ENCODE peak calls at places on chromosomes 2 and 18, in five cellular contexts. O, I, T, K and Z are unnamed samples. For H3K27me3, the result is how much of the 10 kb centered on the place peaks cover.

GRCh38 chr2:23293063-23293462 is 91.9 kb upstream of the KLHL29 start:
- DNase-seq in O (no peak), I (peak), T (no peak), K (no peak), Z (no peak)

GRCh38 chr18:45103319-45104070 is 422.8 kb downstream of the SETBP1 start:
- DNase-seq in O (no peak), I (no peak), T (no peak), K (no peak), Z (no peak)

GRCh38 chr2:240646061-240646899 is 21.0 kb downstream of the GPR35 start:
- DNase-seq in O (peak), I (no peak), T (no peak), K (peak), Z (no peak)

GRCh38 chr2:75022516-75022915 is 64.1 kb downstream of the POLE4 start:
- DNase-seq in O (no peak), I (peak), T (no peak), K (no peak), Z (no peak)

GRCh38 chr2:204452464-204453023 is 92.7 kb upstream of the PARD3B start:
- DNase-seq in O (peak), I (peak), T (peak), K (no peak), Z (no peak)

GRCh38 chr2:164479460-164479859 is 141.8 kb downstream of the GRB14 start:
- DNase-seq in O (no peak), I (peak), T (no peak), K (no peak), Z (no peak)

GRCh38 chr2:3457524-3458395 is 61.6 kb downstream of the ADI1 start:
- DNase-seq in O (no peak), I (no peak), T (peak), K (no peak), Z (no peak)

GRCh38 chr2:201890447-201890846 is 84.1 kb downstream of the CDK15 start:
- DNase-seq in O (no peak), I (no peak), T (no peak), K (no peak), Z (no peak)

GRCh38 chr2:230794472-230794871 is 70.3 kb upstream of the ITM2C start:
- DNase-seq in O (no peak), I (peak), T (no peak), K (no peak), Z (no peak)

GRCh38 chr2:149160701-149161217 is 122.3 kb downstream of the LYPD6B start:
- DNase-seq in O (no peak), I (peak), T (no peak), K (no peak), Z (no peak)

GRCh38 chr18:62420513-62421209 is 95.6 kb downstream of the TNFRSF11A start:
- DNase-seq in O (no peak), I (peak), T (no peak), K (no peak), Z (no peak)

GRCh38 chr2:236525416-236525997 is 44.1 kb upstream of the ACKR3 start:
- DNase-seq in O (no peak), I (no peak), T (no peak), K (no peak), Z (no peak)

GRCh38 chr2:189552334-189552990 is 28.1 kb downstream of the SLC40A1 start:
- DNase-seq in O (no peak), I (peak), T (no peak), K (no peak), Z (no peak)

GRCh38 chr2:17309741-17310339 is 208.4 kb downstream of the RAD51AP2 start:
- DNase-seq in O (peak), I (peak), T (no peak), K (no peak), Z (peak)

GRCh38 chr2:216777637-216778273 is 82.1 kb downstream of the TNP1 start:
- DNase-seq in O (no peak), I (peak), T (no peak), K (no peak), Z (no peak)

GRCh38 chr2:178304262-178304661 is 110.0 kb downstream of the OSBPL6 start:
- DNase-seq in O (no peak), I (no peak), T (no peak), K (no peak), Z (no peak)

GRCh38 chr2:48332286-48332685 is 197.7 kb upstream of the STON1 start:
- DNase-seq in O (no peak), I (peak), T (no peak), K (no peak), Z (no peak)

GRCh38 chr2:42830922-42831574 is 38.7 kb upstream of the HAAO start:
- DNase-seq in O (no peak), I (no peak), T (no peak), K (no peak), Z (no peak)

GRCh38 chr2:18074476-18074875 is 196.0 kb downstream of the KCNS3 start:
- DNase-seq in O (no peak), I (peak), T (no peak), K (no peak), Z (no peak)

GRCh38 chr2:127179756-127180155 is 40.3 kb downstream of the CYP27C1 start:
- DNase-seq in O (no peak), I (peak), T (no peak), K (no peak), Z (no peak)

GRCh38 chr2:111668741-111669140 is 215.3 kb downstream of the ANAPC1 start:
- DNase-seq in O (no peak), I (no peak), T (no peak), K (no peak), Z (no peak)

GRCh38 chr2:2059199-2059598 is 271.9 kb downstream of the MYT1L start:
- DNase-seq in O (no peak), I (no peak), T (no peak), K (peak), Z (no peak)

GRCh38 chr2:26485725-26486418 is 7.9 kb upstream of the OTOF start:
- DNase-seq in O (no peak), I (no peak), T (no peak), K (no peak), Z (no peak)

GRCh38 chr18:45107425-45107824 is 426.7 kb downstream of the SETBP1 start:
- DNase-seq in O (no peak), I (peak), T (no peak), K (no peak), Z (no peak)

GRCh38 chr2:202237787-202238233 is 587 bp downstream of the SUMO1 start:
- DNase-seq in O (peak), I (peak), T (peak), K (no peak), Z (peak)

GRCh38 chr2:100785621-100786296 is 34.2 kb upstream of the NPAS2 start:
- DNase-seq in O (no peak), I (no peak), T (no peak), K (no peak), Z (no peak)

GRCh38 chr2:130874512-130874911 is 37.8 kb downstream of the ARHGEF4 start:
- DNase-seq in O (no peak), I (no peak), T (no peak), K (no peak), Z (peak)

GRCh38 chr2:224416656-224417360 is 14.9 kb upstream of the FAM124B start:
- DNase-seq in O (no peak), I (no peak), T (no peak), K (no peak), Z (no peak)

GRCh38 chr2:207746131-207746530 is 23.6 kb downstream of the FZD5 start:
- DNase-seq in O (peak), I (peak), T (peak), K (no peak), Z (peak)

GRCh38 chr2:197310271-197310939 is at the start of gene ANKRD44:
- DNase-seq in O (peak), I (peak), T (peak), K (peak), Z (peak)

GRCh38 chr2:168402531-168402930 is 53.5 kb upstream of the CERS6 start:
- DNase-seq in O (no peak), I (peak), T (no peak), K (no peak), Z (no peak)

GRCh38 chr2:120323214-120323613 is 22.7 kb upstream of the INHBB start:
- DNase-seq in O (no peak), I (peak), T (no peak), K (no peak), Z (no peak)

GRCh38 chr2:227687189-227687588 is 20.6 kb downstream of the SCYGR5 start:
- DNase-seq in O (no peak), I (peak), T (no peak), K (no peak), Z (no peak)

GRCh38 chr18:10094608-10095137 is 180.9 kb downstream of the VAPA start:
- DNase-seq in O (no peak), I (no peak), T (no peak), K (no peak), Z (no peak)

DNA sequence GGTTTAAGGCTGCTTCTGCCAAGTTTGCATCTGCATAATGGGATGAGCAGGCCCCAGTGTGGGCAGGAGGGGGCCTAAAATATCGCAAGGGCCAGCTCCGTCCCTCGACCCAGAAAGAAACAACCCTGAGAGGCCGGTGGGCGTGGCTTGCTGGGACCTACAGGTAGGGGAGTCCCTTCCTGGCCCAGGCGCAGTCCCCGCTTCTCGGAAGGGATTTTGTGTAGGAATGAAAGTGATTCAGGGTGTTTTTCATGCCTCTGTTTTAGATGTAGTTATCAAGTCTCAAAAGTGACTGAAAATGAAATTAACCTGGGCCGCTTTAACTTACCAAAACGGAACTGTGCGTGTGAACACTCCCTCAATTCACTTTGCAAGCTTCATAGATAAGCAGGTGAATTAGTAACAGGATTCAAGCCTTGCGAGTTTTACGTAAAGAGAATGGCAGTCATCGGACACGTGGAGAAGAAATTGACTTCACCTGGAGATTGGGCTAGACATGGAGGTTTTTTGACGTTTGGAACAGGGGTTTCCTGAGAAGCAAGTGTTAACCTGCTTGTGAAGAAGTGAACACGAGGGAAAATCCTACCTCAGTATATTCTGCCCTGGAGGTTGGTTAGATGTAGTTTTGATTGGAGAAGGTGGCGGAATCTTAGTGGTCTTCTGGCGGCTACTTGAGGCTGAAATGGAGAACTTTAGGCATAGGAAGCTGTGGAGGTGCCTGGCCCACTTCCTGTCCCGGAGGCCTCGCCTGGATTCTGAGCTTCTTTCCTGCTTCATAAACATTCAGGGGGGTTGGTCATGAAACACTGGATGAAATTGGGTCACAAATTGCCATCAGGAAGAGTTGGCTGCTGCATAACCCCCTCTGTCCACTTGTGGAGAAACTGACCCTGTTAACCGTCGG is 1.7 kb downstream of the NCK2 start:
- DNase-seq in O (peak), I (no peak), T (peak), K (no peak), Z (no peak)
- H3K27ac ChIP-seq in O (peak), I (no peak), T (peak), K (peak), Z (peak)

GRCh38 chr2:7983912-7984311 is 697.9 kb upstream of the ID2 start:
- DNase-seq in O (no peak), I (no peak), T (no peak), K (no peak), Z (no peak)

GRCh38 chr2:7982054-7982453 is 699.8 kb upstream of the ID2 start:
- DNase-seq in O (no peak), I (no peak), T (no peak), K (no peak), Z (no peak)

GRCh38 chr2:7986431-7986830 is 695.4 kb upstream of the ID2 start:
- DNase-seq in O (no peak), I (no peak), T (no peak), K (no peak), Z (no peak)

GRCh38 chr2:7984693-7985353 is 697.0 kb upstream of the ID2 start:
- DNase-seq in O (no peak), I (no peak), T (no peak), K (no peak), Z (no peak)

DNA sequence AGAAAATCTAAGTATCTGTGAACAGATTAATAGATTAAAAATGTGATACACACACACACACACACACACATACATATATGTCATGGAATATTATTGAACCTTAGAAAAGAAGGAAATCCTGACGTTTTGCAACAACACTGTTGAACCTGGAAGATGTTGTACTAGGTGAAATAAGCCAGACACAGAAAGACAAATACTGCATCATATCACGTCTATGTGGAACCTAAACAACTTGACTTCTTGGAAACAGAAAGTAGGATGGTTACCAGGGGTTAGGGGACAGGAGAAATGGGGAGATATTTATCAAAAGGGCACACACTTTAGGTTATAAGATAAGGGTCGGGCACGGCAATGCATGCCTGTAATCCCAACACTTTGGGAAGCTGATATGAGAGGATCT is 698.4 kb upstream of the ID2 start:
- DNase-seq in O (no peak), I (no peak), T (no peak), K (no peak), Z (no peak)
- TF ChIP-seq CTCF in O (no peak), I (no peak), T (no peak), K (no peak), Z (no peak)

DNA sequence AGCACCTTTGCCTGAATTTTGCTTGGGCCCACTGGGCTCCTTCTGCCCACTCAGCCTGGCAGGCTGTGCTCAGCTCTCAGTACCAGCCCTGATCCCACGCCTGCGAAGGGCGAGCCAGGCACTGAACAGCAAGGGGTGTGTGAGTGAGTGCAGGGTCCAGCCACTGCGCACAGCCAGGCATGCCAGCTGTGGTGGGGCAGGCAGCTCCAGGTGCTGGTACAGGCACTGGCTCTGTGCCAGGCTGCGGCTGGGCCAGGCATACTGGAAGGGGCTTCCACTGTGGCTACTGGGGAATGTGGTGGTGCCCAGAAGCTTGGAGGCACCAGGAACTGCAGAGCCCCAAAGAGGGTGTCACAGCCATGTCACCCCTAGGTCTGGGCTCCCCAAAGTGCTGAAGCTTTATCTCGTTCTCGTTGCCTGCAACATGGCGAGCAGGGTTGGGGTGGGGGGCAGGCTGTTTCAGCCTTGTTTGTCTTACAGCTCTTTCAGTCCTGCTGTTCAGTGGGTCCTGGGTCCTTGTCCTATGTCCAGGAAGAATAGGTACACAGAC is 8.8 kb downstream of the DYSF start:
- DNase-seq in O (no peak), I (no peak), T (no peak), K (peak), Z (no peak)
- H3K27me3 ChIP-seq in O (under half), I (under half), T (under half), K (under half), Z (under half)

DNA sequence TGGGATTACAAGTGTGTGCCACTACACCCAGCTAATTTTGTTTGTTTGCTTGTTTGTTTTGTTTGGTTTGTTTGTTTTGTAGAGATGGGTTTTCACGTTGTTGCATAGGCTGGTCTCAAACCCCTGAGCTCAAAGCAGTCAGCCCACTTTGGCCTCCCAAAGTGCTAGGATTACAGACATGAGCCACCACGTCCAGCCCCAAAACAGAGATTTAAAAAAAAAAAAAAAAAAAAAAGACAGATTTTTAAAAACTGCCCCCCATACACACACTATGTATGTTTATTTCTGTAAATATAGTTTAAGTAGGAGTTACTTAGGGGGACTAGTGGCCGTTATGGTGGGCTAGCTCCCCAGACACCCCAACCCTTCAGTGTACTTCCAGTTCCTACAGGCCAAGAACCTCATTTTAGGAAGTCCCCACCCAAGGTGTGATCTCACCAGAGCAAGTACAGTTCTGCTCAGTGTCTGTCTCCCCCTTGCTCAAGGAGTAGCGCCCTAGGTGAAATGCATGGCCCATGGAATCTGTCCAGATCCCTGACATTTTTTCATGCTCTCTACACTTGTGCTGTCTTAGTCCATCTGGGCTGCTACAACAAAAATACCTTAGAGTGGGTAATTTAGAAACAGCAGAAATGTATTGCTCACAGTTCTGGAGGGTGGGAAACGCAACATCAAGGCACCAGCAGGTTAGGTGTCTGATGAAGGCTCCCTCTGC is 1.6 kb upstream of the TMBIM1 start:
- DNase-seq in O (no peak), I (no peak), T (no peak), K (no peak), Z (no peak)
- H3K27ac ChIP-seq in O (peak), I (no peak), T (peak), K (peak), Z (peak)

GRCh38 chr2:86298411-86299390 is 38.7 kb downstream of the REEP1 start:
- DNase-seq in O (no peak), I (peak), T (no peak), K (no peak), Z (peak)
- TF ChIP-seq CTCF in O (peak), I (peak), T (no peak), K (peak), Z (peak)

GRCh38 chr2:109062558-109063325 is 66.3 kb upstream of the SH3RF3 start:
- DNase-seq in O (no peak), I (no peak), T (no peak), K (no peak), Z (no peak)

GRCh38 chr2:109065335-109065734 is 63.7 kb upstream of the SH3RF3 start:
- DNase-seq in O (no peak), I (no peak), T (no peak), K (no peak), Z (no peak)

GRCh38 chr2:109064660-109065306 is 64.2 kb upstream of the SH3RF3 start:
- DNase-seq in O (no peak), I (no peak), T (no peak), K (no peak), Z (no peak)

GRCh38 chr2:109061736-109062557 is 67.1 kb upstream of the SH3RF3 start:
- DNase-seq in O (no peak), I (no peak), T (no peak), K (no peak), Z (no peak)

DNA sequence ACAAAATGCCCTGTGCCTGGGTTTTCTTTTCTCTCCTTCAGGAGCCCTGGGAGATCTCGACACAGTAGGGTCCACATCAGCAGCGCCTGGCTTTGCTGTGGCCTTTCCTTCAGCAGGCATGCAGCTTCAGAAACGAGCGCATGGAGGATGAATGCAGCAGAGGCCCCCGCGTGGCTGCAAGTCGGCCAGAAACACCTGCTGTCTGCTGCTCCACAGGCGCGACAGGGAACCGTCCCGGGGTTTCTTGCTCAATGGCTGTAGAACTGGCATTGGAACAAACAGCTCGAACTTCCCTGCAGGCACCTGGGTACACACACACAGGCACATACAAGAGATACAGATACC is 65.7 kb upstream of the SH3RF3 start:
- DNase-seq in O (no peak), I (no peak), T (no peak), K (no peak), Z (no peak)
- H3K27me3 ChIP-seq in O (under half), I (under half), T (under half), K (under half), Z (under half)

DNA sequence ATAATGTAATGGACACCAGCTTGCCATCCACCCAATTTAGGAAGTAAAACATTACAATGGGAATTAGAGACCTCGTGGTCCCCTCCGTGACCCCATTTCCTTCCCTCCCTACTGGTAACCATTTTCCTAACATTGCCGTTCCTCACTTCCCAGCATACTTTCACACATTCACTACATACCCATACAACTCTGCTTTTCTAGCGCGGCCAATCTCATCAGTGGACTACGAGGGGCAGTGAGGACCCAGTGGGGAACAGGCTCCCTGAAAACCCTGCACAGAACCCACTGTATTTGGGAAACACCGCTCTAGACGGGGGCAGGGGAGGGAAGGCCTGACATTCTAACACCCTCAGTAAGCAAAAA is 1.1 kb downstream of the ENOSF1 start:
- DNase-seq in O (no peak), I (no peak), T (no peak), K (no peak), Z (no peak)
- H3K27ac ChIP-seq in O (peak), I (no peak), T (peak), K (peak), Z (peak)